ENCODE peak calls at places on chromosomes 12 and 14, in seven cellular contexts. N is NT2/D1, B is cardiac muscle cell, A is HTR-8/SVneo, F is NCI-H524 treated with DMSO at 0.1 percent for 48 hours, V is BE2C, D is M059J. Q is an unnamed sample.

GRCh38 chr14:49879683-49880204 is 13.1 kb upstream of the ARF6 start:
- DNase-seq in F (no peak), N (no peak), D (peak), B (peak), A (peak), V (peak), Q (peak)

GRCh38 chr12:64077922-64078321 is 144.2 kb downstream of the KICS2 start:
- DNase-seq in B (peak), V (no peak), F (no peak), N (no peak), D (no peak), A (no peak), Q (no peak)

GRCh38 chr14:92938235-92938875 is 15.4 kb downstream of the CHGA start:
- DNase-seq in B (no peak), N (no peak), D (no peak), A (no peak), F (peak), V (peak), Q (no peak)

GRCh38 chr14:59183150-59183549 is 5.3 kb upstream of the DAAM1 start:
- DNase-seq in V (no peak), F (no peak), A (no peak), N (no peak), B (no peak), D (no peak), Q (no peak)

GRCh38 chr12:29700761-29701481 is 82.8 kb downstream of the TMTC1 start:
- DNase-seq in B (no peak), V (no peak), N (no peak), D (no peak), F (no peak), A (no peak), Q (no peak)

GRCh38 chr12:49706351-49707126 is 666 bp downstream of the FMNL3 start:
- DNase-seq in D (peak), A (peak), F (no peak), V (peak), B (peak), N (no peak), Q (no peak)

GRCh38 chr12:123713398-123714301 is 1.5 kb downstream of the ATP6V0A2 start:
- DNase-seq in B (peak), N (no peak), A (no peak), F (no peak), D (no peak), V (no peak), Q (peak)

GRCh38 chr12:106021516-106021915 is 117.2 kb downstream of the NUAK1 start:
- DNase-seq in F (no peak), V (no peak), D (no peak), N (no peak), B (peak), A (no peak), Q (no peak)

GRCh38 chr12:44875417-44875953 is 630 bp downstream of the NELL2 start:
- DNase-seq in V (no peak), B (no peak), D (no peak), A (no peak), N (peak), F (peak), Q (no peak)